ENCODE peak calls at places on chromosome 20, in nine cellular contexts. U, C, B, D, Z, A, E, Q and M are unnamed samples.

GRCh38 chr20:60813066-60813465 is 439.0 kb upstream of the CDH4 start:
- DNase-seq in B (no peak), C (no peak), E (no peak), Q (no peak), Z (no peak), D (no peak), U (no peak), A (no peak), M (no peak)

GRCh38 chr20:44204156-44204831 is 6.3 kb downstream of the OSER1 start:
- DNase-seq in Q (no peak), A (no peak), B (no peak), Z (peak; percentile 99), U (peak; percentile 77), D (peak; percentile 94), C (no peak), E (no peak), M (peak; percentile 92)

GRCh38 chr20:45469336-45470261 is at the start of gene WFDC2:
- DNase-seq in U (peak; percentile 64), Q (peak; percentile 38), Z (no peak), B (no peak), C (no peak), E (peak; percentile 30), D (no peak), A (no peak), M (no peak)

GRCh38 chr20:47781631-47782030 is 3.6 kb downstream of the SULF2 start:
- DNase-seq in D (no peak), E (no peak), Z (no peak), U (no peak), B (no peak), C (no peak), Q (no peak), A (no peak), M (no peak)

GRCh38 chr20:40668449-40669228 is 20.4 kb downstream of the MAFB start:
- DNase-seq in C (no peak), D (no peak), Q (no peak), Z (peak; percentile 29), E (no peak), B (no peak), U (no peak), A (peak; percentile 85), M (no peak)

GRCh38 chr20:38935967-38936407 is 9.8 kb downstream of the FAM83D start:
- DNase-seq in Z (no peak), U (no peak), C (no peak), D (no peak), A (no peak), Q (no peak), E (no peak), B (no peak), M (no peak)

GRCh38 chr20:15612746-15613145 is 960.5 kb downstream of the KIF16B start:
- DNase-seq in A (no peak), Q (no peak), U (no peak), E (no peak), B (no peak), D (no peak), C (no peak), Z (no peak), M (no peak)

GRCh38 chr20:13638162-13638495 is 603 bp downstream of the TASP1 start:
- DNase-seq in E (no peak), B (no peak), C (no peak), D (no peak), U (no peak), Z (peak; percentile 34), Q (peak; percentile 11), A (no peak), M (peak; percentile 59)

GRCh38 chr20:31720486-31721407 is 1.9 kb downstream of the BCL2L1 start:
- DNase-seq in E (no peak), U (no peak), C (peak; percentile 31), Z (peak; percentile 13), D (no peak), B (no peak), Q (peak; percentile 60), A (no peak), M (peak; percentile 32)

GRCh38 chr20:46545077-46545826 is 5.2 kb downstream of the OCSTAMP start:
- DNase-seq in B (no peak), Q (no peak), U (no peak), D (peak; percentile 75), E (no peak), C (no peak), Z (no peak), A (no peak), M (no peak)

GRCh38 chr20:17560344-17561074 is 9.4 kb upstream of the DSTN start:
- DNase-seq in D (no peak), C (no peak), E (no peak), Q (no peak), A (no peak), B (no peak), Z (peak; percentile 4), U (no peak), M (no peak)

GRCh38 chr20:8152183-8152582 is 20.1 kb downstream of the PLCB1 start:
- DNase-seq in C (no peak), D (peak; percentile 60), B (no peak), Q (no peak), E (no peak), A (no peak), Z (peak; percentile 64), U (no peak), M (peak; percentile 65)

GRCh38 chr20:14951707-14952106 is 614.3 kb upstream of the FLRT3 start:
- DNase-seq in B (no peak), Q (no peak), E (no peak), C (no peak), D (peak; percentile 5), A (no peak), Z (peak; percentile 58), U (no peak), M (peak; percentile 86)

GRCh38 chr20:8255945-8256632 is 124.0 kb downstream of the PLCB1 start:
- DNase-seq in C (no peak), D (no peak), E (no peak), A (no peak), U (no peak), Z (no peak), Q (no peak), B (no peak), M (no peak)

GRCh38 chr20:43287637-43288036 is 97.9 kb upstream of the PTPRT start:
- DNase-seq in C (no peak), A (no peak), E (no peak), U (no peak), B (no peak), D (no peak), Q (no peak), Z (no peak), M (no peak)

GRCh38 chr20:44910690-44911262 is 916 bp downstream of the PABPC1L start:
- DNase-seq in Q (no peak), U (no peak), B (no peak), A (no peak), E (no peak), C (no peak), D (no peak), Z (peak; percentile 37), M (no peak)

GRCh38 chr20:43243672-43244269 is 54.1 kb upstream of the PTPRT start:
- DNase-seq in A (peak; percentile 21), U (no peak), B (no peak), Q (no peak), C (no peak), Z (peak; percentile 28), D (no peak), E (no peak), M (no peak)

GRCh38 chr20:54475334-54476287 is at the start of gene DOK5:
- DNase-seq in Q (peak; percentile 8), Z (no peak), B (no peak), A (no peak), D (peak; percentile 54), E (peak; percentile 53), C (no peak), U (no peak), M (peak; percentile 91)

GRCh38 chr20:44079291-44079690 is 107.7 kb downstream of the JPH2 start:
- DNase-seq in E (no peak), U (no peak), D (no peak), A (no peak), B (no peak), Z (peak; percentile 15), Q (no peak), C (no peak), M (no peak)

GRCh38 chr20:6824401-6824800 is 56.9 kb downstream of the BMP2 start:
- DNase-seq in A (no peak), C (no peak), E (no peak), B (no peak), Q (no peak), D (no peak), U (no peak), Z (peak; percentile 35), M (no peak)

DNA sequence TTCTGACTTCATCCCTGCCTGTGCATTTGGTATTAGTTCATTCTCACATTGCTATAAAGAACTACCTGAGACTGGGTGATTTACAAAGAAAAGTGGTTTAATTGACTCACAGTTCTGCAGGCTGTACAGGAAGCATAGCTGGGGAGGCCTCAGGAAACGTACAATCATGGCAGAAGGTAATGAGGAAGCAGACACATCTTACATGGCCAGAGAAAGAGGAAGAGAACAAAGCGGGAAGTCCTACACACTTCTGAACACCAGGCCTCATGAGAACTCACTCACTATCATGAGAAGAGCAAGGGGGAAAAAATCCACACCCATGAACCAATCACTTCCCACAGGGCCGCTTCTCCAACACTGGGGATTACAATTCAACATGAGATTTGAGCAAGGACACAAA is 303.9 kb downstream of the CBLN4 start:
- DNase-seq in D (no peak), E (no peak), B (no peak), Q (no peak), U (no peak), A (no peak), C (no peak), Z (no peak), M (no peak)
- H3K4me3 ChIP-seq in D (no peak overlapping the region), E (no peak overlapping the region), B (no peak overlapping the region), Q (no peak overlapping the region), U (no peak overlapping the region), A (no peak overlapping the region), C (no peak overlapping the region), Z (no peak overlapping the region), M (no peak overlapping the region)

GRCh38 chr20:19129306-19129705 is 83.1 kb upstream of the SLC24A3 start:
- DNase-seq in U (no peak), D (no peak), Q (no peak), E (no peak), A (no peak), Z (no peak), B (no peak), C (no peak), M (no peak)
- H3K4me1 ChIP-seq in U (no peaks in the 10 kb centered on the region), D (no peaks in the 10 kb centered on the region), Q (peaks cover 16% of the 10 kb centered on the region), E (no peaks in the 10 kb centered on the region), A (no peaks in the 10 kb centered on the region), Z (no peaks in the 10 kb centered on the region), B (no peaks in the 10 kb centered on the region), C (no peaks in the 10 kb centered on the region), M (peaks cover 10% of the 10 kb centered on the region)

DNA sequence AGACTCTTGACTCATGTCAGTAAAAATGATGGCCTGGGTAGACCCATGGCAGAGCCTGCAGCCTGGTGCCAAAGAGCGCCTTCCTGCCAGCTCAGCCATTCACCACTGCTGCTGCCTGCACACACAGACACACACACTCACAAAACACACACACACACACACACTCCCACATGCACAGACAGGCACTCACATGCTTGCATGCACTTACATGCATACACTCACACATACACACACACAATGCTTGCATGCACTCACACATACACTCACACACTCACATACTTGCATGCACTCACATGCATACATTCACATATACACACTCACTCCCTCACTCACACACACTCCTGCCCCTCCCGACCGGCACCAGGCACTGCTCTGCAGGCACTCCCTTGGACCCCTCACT is 18.0 kb upstream of the SYNDIG1 start:
- DNase-seq in Q (no peak), U (no peak), D (no peak), C (no peak), A (no peak), B (no peak), E (no peak), Z (no peak), M (no peak)
- H3K4me3 ChIP-seq in Q (no peak overlapping the region), U (no peak overlapping the region), D (no peak overlapping the region), C (no peak overlapping the region), A (no peak overlapping the region), B (no peak overlapping the region), E (no peak overlapping the region), Z (no peak overlapping the region), M (no peak overlapping the region)

GRCh38 chr20:51026317-51026716 is 3.4 kb upstream of the KCNG1 start:
- DNase-seq in A (no peak), D (no peak), B (peak; percentile 14), Q (no peak), C (no peak), Z (no peak), E (no peak), U (peak; percentile 23), M (no peak)
- H3K4me1 ChIP-seq in A (no peaks in the 10 kb centered on the region), D (peaks cover 6% of the 10 kb centered on the region), B (peaks cover 30% of the 10 kb centered on the region), Q (peaks cover 10% of the 10 kb centered on the region), C (no peaks in the 10 kb centered on the region), Z (peaks cover 18% of the 10 kb centered on the region), E (peaks cover 4% of the 10 kb centered on the region), U (peaks cover 3% of the 10 kb centered on the region), M (peaks cover 18% of the 10 kb centered on the region)